ENCODE peak calls at places on chromosomes 3 and 15, in six cellular contexts. D, Z, P, O, H and C are unnamed samples.

GRCh38 chr15:66986951-66987350 is 78.5 kb upstream of the SMAD3 start:
- DNase-seq in P (no peak), O (no peak), Z (no peak), H (no peak), D (no peak), C (no peak)

GRCh38 chr15:92012368-92012629 is 158.8 kb downstream of the SLCO3A1 start:
- DNase-seq in H (no peak), Z (no peak), D (no peak), P (no peak), O (no peak), C (no peak)

GRCh38 chr3:9196009-9196408 is 53.4 kb downstream of the SRGAP3 start:
- DNase-seq in Z (no peak), D (no peak), O (no peak), H (no peak), P (no peak), C (no peak)

GRCh38 chr3:184016820-184017671 is 638 bp downstream of the ABCC5 start:
- DNase-seq in P (peak; percentile 66), D (peak; percentile 60), Z (peak; percentile 74), H (no peak), O (peak; percentile 47), C (peak; percentile 90)

GRCh38 chr3:156594229-156594683 is 39.3 kb upstream of the SSR3 start:
- DNase-seq in Z (no peak), O (no peak), H (no peak), D (peak; percentile 27), P (no peak), C (no peak)

GRCh38 chr3:185175370-185175987 is 22.6 kb upstream of the C3orf70 start:
- DNase-seq in O (peak; percentile 48), P (peak; percentile 61), D (no peak), H (no peak), Z (peak; percentile 32), C (no peak)

GRCh38 chr3:156826144-156826895 is at the start of gene LEKR1:
- DNase-seq in O (peak; percentile 94), P (peak; percentile 73), D (peak; percentile 88), H (peak; percentile 43), Z (peak; percentile 88), C (peak; percentile 96)

GRCh38 chr3:14630404-14631100 is 21.0 kb upstream of the CCDC174 start:
- DNase-seq in H (no peak), P (no peak), D (no peak), Z (no peak), O (no peak), C (no peak)

GRCh38 chr3:123724306-123724705 is 139.5 kb upstream of the HACD2 start:
- DNase-seq in P (no peak), O (peak; percentile 49), D (no peak), Z (no peak), H (no peak), C (no peak)

GRCh38 chr15:45185903-45186770 is 1.6 kb downstream of the SHF start:
- DNase-seq in O (peak; percentile 38), P (no peak), Z (no peak), H (no peak), D (no peak), C (peak; percentile 60)

GRCh38 chr15:29935296-29936020 is 113.2 kb upstream of the TJP1 start:
- DNase-seq in Z (peak; percentile 41), D (no peak), O (no peak), P (no peak), H (no peak), C (no peak)

GRCh38 chr15:39108021-39108420 is 472.9 kb upstream of the THBS1 start:
- DNase-seq in D (no peak), H (no peak), P (no peak), O (peak; percentile 61), Z (no peak), C (no peak)

GRCh38 chr15:39869251-39869650 is 50.8 kb downstream of the GPR176 start:
- DNase-seq in O (no peak), Z (no peak), H (no peak), P (no peak), D (no peak), C (no peak)

GRCh38 chr15:66080791-66081475 is 172.6 kb downstream of the MEGF11 start:
- DNase-seq in H (no peak), O (peak; percentile 53), D (peak; percentile 60), Z (no peak), P (no peak), C (peak; percentile 53)

GRCh38 chr3:117695321-117695720 is 985.7 kb downstream of the TUSC7 start:
- DNase-seq in P (no peak), H (no peak), O (peak; percentile 68), Z (no peak), D (no peak), C (no peak)

GRCh38 chr3:99881121-99881524 is 63.5 kb downstream of the CMSS1 start:
- DNase-seq in D (no peak), P (no peak), H (no peak), O (no peak), Z (no peak), C (no peak)

GRCh38 chr15:42858540-42858939 is 62.0 kb downstream of the TTBK2 start:
- DNase-seq in D (no peak), O (no peak), H (no peak), P (no peak), Z (no peak), C (no peak)

GRCh38 chr3:78745847-78746246 is 1022.0 kb downstream of the ROBO1 start:
- DNase-seq in H (no peak), P (no peak), O (no peak), Z (no peak), D (no peak), C (no peak)

GRCh38 chr15:80730395-80730794 is 35.3 kb downstream of the ABHD17C start:
- DNase-seq in H (no peak), Z (no peak), D (no peak), O (no peak), P (no peak), C (no peak)

GRCh38 chr3:32508731-32509130 is 6.1 kb upstream of the CMTM6 start:
- DNase-seq in Z (no peak), D (no peak), O (peak; percentile 78), P (no peak), H (no peak), C (no peak)

GRCh38 chr3:156037356-156037755 is 83.0 kb upstream of the KCNAB1 start:
- DNase-seq in P (no peak), D (no peak), H (no peak), Z (no peak), O (no peak), C (no peak)

GRCh38 chr15:68464451-68465090 is 32.6 kb upstream of the ITGA11 start:
- DNase-seq in Z (no peak), P (no peak), D (no peak), H (no peak), O (peak; percentile 67), C (peak; percentile 92)

GRCh38 chr3:10173095-10173925 is 8.6 kb downstream of the IRAK2 start:
- DNase-seq in Z (no peak), H (no peak), O (no peak), D (no peak), P (no peak), C (peak; percentile 35)

GRCh38 chr15:32974691-32975090 is 219.8 kb downstream of the FMN1 start:
- DNase-seq in D (no peak), O (peak; percentile 82), H (no peak), P (no peak), Z (no peak), C (no peak)

GRCh38 chr15:95825672-95826387 is 504.7 kb upstream of the NR2F2 start:
- DNase-seq in D (no peak), Z (no peak), O (no peak), H (no peak), P (no peak), C (no peak)

GRCh38 chr3:51974963-51975856 is at the start of gene ABHD14A:
- DNase-seq in Z (peak; percentile 78), O (peak; percentile 71), H (peak; percentile 66), P (peak; percentile 69), D (peak; percentile 65), C (peak; percentile 92)

GRCh38 chr3:72259755-72260589 is 475.0 kb upstream of the PROK2 start:
- DNase-seq in P (no peak), D (no peak), H (no peak), O (no peak), Z (no peak), C (no peak)

GRCh38 chr15:39623550-39623931 is 42.7 kb downstream of the THBS1 start:
- DNase-seq in D (no peak), P (no peak), H (peak; percentile 35), O (no peak), Z (no peak), C (no peak)